ENCODE peak calls at places on chromosome 13, in ten cellular contexts. T, Y, W, U, F, S, Q, I, A and J are unnamed samples.

GRCh38 chr13:101406787-101407186 is 9.5 kb downstream of the NALCN start:
- DNase-seq in T (no peak), F (no peak), Q (no peak), A (no peak), Y (no peak), I (no peak), S (no peak), U (no peak), W (no peak), J (no peak)

GRCh38 chr13:113117335-113117872 is 5.2 kb upstream of the F10 start:
- DNase-seq in A (no peak), Q (no peak), I (no peak), U (no peak), Y (no peak), F (no peak), W (no peak), T (no peak), S (no peak), J (no peak)

GRCh38 chr13:18948664-18949488 is 232.7 kb downstream of the TUBA3C start:
- DNase-seq in F (no peak), S (no peak), I (no peak), Y (no peak), W (no peak), A (no peak), Q (no peak), U (no peak), T (no peak), J (no peak)

GRCh38 chr13:48156466-48156865 is 61.6 kb upstream of the MED4 start:
- DNase-seq in T (no peak), S (no peak), Q (no peak), W (no peak), U (no peak), Y (no peak), A (no peak), I (peak; percentile 51), F (no peak), J (peak; percentile 85)

GRCh38 chr13:84096221-84096620 is 213.9 kb upstream of the SLITRK1 start:
- DNase-seq in Y (peak; percentile 3), A (no peak), Q (no peak), I (no peak), F (no peak), T (no peak), W (no peak), U (peak; percentile 1), S (no peak), J (no peak)

GRCh38 chr13:76383671-76384461 is 502.3 kb downstream of the KCTD12 start:
- DNase-seq in S (no peak), Q (peak; percentile 17), U (peak; percentile 94), Y (peak; percentile 98), F (peak; percentile 57), T (peak; percentile 38), A (no peak), W (no peak), I (peak; percentile 7), J (no peak)

GRCh38 chr13:66994097-66994496 is 236.0 kb downstream of the PCDH9 start:
- DNase-seq in F (peak; percentile 64), Q (peak; percentile 73), A (no peak), Y (peak; percentile 80), W (peak; percentile 76), I (peak; percentile 15), S (peak; percentile 79), T (peak; percentile 82), U (peak; percentile 52), J (peak; percentile 5)

GRCh38 chr13:20428666-20429644 is 96.7 kb downstream of the CRYL1 start:
- DNase-seq in S (no peak), W (no peak), T (no peak), U (peak; percentile 61), I (no peak), A (no peak), F (no peak), Y (no peak), Q (no peak), J (no peak)

GRCh38 chr13:45626731-45627374 is 11.3 kb upstream of the ERICH6B start:
- DNase-seq in U (no peak), S (no peak), W (no peak), T (no peak), I (no peak), Q (no peak), Y (no peak), F (no peak), A (no peak), J (no peak)

GRCh38 chr13:44211753-44212152 is 161.9 kb upstream of the SERP2 start:
- DNase-seq in W (no peak), S (no peak), U (no peak), A (no peak), T (peak; percentile 21), Q (no peak), Y (no peak), I (no peak), F (no peak), J (no peak)

GRCh38 chr13:112012004-112012704 is 54.8 kb upstream of the SOX1 start:
- DNase-seq in I (no peak), S (peak; percentile 85), W (no peak), Q (no peak), F (no peak), T (no peak), A (no peak), Y (no peak), U (no peak), J (no peak)

GRCh38 chr13:51679616-51680015 is 95.4 kb downstream of the WDFY2 start:
- DNase-seq in F (no peak), W (no peak), A (no peak), Q (no peak), U (no peak), S (no peak), T (no peak), I (no peak), Y (no peak), J (no peak)

GRCh38 chr13:49620170-49620621 is 8.1 kb upstream of the ARL11 start:
- DNase-seq in T (no peak), U (no peak), I (peak; percentile 33), S (no peak), Q (no peak), Y (no peak), A (no peak), F (no peak), W (no peak), J (no peak)

GRCh38 chr13:110683203-110683883 is 22.6 kb downstream of the CARS2 start:
- DNase-seq in U (peak; percentile 15), Q (no peak), F (no peak), Y (peak; percentile 19), S (no peak), A (no peak), I (no peak), T (peak; percentile 6), W (no peak), J (no peak)

GRCh38 chr13:44967656-44968451 is 21.4 kb downstream of the NUFIP1 start:
- DNase-seq in T (no peak), S (no peak), W (no peak), U (peak; percentile 31), A (no peak), Y (peak; percentile 57), Q (no peak), I (no peak), F (no peak), J (no peak)

DNA sequence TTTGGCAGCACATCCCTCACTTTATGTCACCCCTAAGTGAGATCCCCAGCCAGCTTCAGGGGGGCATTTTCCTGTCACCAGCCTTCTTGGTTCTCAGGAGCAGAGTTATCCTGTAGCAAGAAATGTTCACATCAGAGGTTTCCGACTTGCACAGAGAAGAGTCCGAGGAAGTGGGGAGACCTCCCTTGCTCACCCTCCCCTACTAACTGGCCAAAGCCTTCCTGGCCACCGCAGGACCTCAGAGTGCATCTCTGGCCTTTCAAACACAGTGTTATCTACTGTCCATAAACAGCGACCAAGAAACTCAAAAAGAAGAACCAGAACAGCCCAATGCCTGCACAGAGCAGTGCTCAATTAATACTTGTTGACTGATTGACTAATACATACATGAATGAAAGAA is 134.4 kb downstream of the USP12 start:
- DNase-seq in W (no peak), F (no peak), T (no peak), A (no peak), S (no peak), U (no peak), Q (no peak), Y (no peak), I (no peak), J (no peak)
- H3K27ac ChIP-seq in W (no peak overlapping the region), F (no peak overlapping the region), T (no peak overlapping the region), A (no peak overlapping the region), S (no peak overlapping the region), U (no peak overlapping the region), Q (no peak overlapping the region), Y (no peak overlapping the region), I (peak overlapping the region; percentile 26), J (no peak overlapping the region)

GRCh38 chr13:100362371-100362770 is 226.2 kb downstream of the GGACT start:
- DNase-seq in I (no peak), A (no peak), Y (no peak), W (no peak), S (no peak), F (no peak), T (no peak), U (no peak), Q (no peak), J (no peak)

GRCh38 chr13:100361504-100361903 is 227.1 kb downstream of the GGACT start:
- DNase-seq in Y (peak; percentile 82), F (no peak), S (no peak), Q (no peak), W (no peak), A (no peak), T (no peak), I (no peak), U (peak; percentile 62), J (no peak)

GRCh38 chr13:100363351-100363750 is 225.2 kb downstream of the GGACT start:
- DNase-seq in A (no peak), S (no peak), I (no peak), W (no peak), Y (peak; percentile 55), F (no peak), T (no peak), U (peak; percentile 70), Q (no peak), J (no peak)

GRCh38 chr13:100356889-100357288 is 231.7 kb downstream of the GGACT start:
- DNase-seq in S (no peak), W (no peak), U (peak; percentile 64), T (no peak), I (no peak), Q (no peak), F (no peak), Y (peak; percentile 78), A (no peak), J (no peak)

GRCh38 chr13:100357764-100358163 is 230.8 kb downstream of the GGACT start:
- DNase-seq in W (no peak), Y (no peak), U (no peak), Q (no peak), S (no peak), T (no peak), F (no peak), A (no peak), I (no peak), J (no peak)
- TF ChIP-seq CTCF in W (no peak), Y (no peak), U (no peak), Q (no peak), S (no peak), T (no peak), F (no peak), A (no peak), I (no peak), J (no peak)

GRCh38 chr13:114161644-114162532 is 17.2 kb upstream of the CFAP97D2 start:
- DNase-seq in I (peak; percentile 84), A (peak; percentile 38), U (peak; percentile 19), S (peak; percentile 84), Q (peak; percentile 43), Y (peak; percentile 49), T (no peak), W (no peak), F (peak; percentile 50), J (peak; percentile 60)
- H3K4me3 ChIP-seq in I (no peak overlapping the region), A (no peak overlapping the region), U (no peak overlapping the region), S (peak overlapping the region; percentile 36), Q (no peak overlapping the region), Y (peak overlapping the region; percentile 12), T (no peak overlapping the region), W (no peak overlapping the region), F (peak overlapping the region; percentile 24), J (peak overlapping the region; percentile 16)

GRCh38 chr13:71499944-71500514 is 367.0 kb downstream of the DACH1 start:
- DNase-seq in S (no peak), U (no peak), T (no peak), Q (no peak), Y (no peak), I (no peak), F (no peak), A (no peak), W (no peak), J (no peak)
- H3K27ac ChIP-seq in S (no peak overlapping the region), U (no peak overlapping the region), T (no peak overlapping the region), Q (no peak overlapping the region), Y (no peak overlapping the region), I (no peak overlapping the region), F (no peak overlapping the region), A (no peak overlapping the region), W (no peak overlapping the region), J (no peak overlapping the region)